ENCODE peak calls at places on chromosomes 6 and 20, in four cellular contexts. A is stomach, E is H1, C is breast epithelium. Q is an unnamed sample.

GRCh38 chr6:146389740-146390139 is 153.9 kb upstream of the RAB32 start:
- DNase-seq in A (no peak), E (no peak), C (no peak), Q (no peak)

GRCh38 chr6:107793193-107793592 is 30.9 kb downstream of the SCML4 start:
- DNase-seq in A (no peak), E (no peak), C (no peak), Q (no peak)

GRCh38 chr6:140253096-140253495 is 878.6 kb upstream of the CITED2 start:
- DNase-seq in A (no peak), E (no peak), C (no peak), Q (no peak)

GRCh38 chr6:40585661-40586269 is 1.4 kb downstream of the LRFN2 start:
- DNase-seq in A (no peak), E (no peak), C (no peak), Q (no peak)

GRCh38 chr6:4358414-4359107 is 223.2 kb upstream of the ECI2 start:
- DNase-seq in A (peak; percentile 85), E (peak; percentile 53), C (peak; percentile 96), Q (peak; percentile 93)

GRCh38 chr6:10837009-10837691 is 1.2 kb downstream of the MAK start:
- DNase-seq in A (peak; percentile 33), E (no peak), C (no peak), Q (no peak)

GRCh38 chr6:167720456-167721285 is 106.0 kb upstream of the AFDN start:
- DNase-seq in A (no peak), E (no peak), C (no peak), Q (no peak)

GRCh38 chr6:46320505-46320904 is 149.7 kb upstream of the ENPP5 start:
- DNase-seq in A (no peak), E (no peak), C (no peak), Q (no peak)

GRCh38 chr6:44849829-44850228 is 462.3 kb downstream of the CDC5L start:
- DNase-seq in A (no peak), E (no peak), C (no peak), Q (no peak)

GRCh38 chr20:43983359-43983758 is 68.7 kb downstream of the TOX2 start:
- DNase-seq in A (no peak), E (no peak), C (no peak), Q (no peak)

GRCh38 chr20:60327971-60328660 is 369.9 kb downstream of the CDH26 start:
- DNase-seq in A (no peak), E (no peak), C (no peak), Q (no peak)

GRCh38 chr6:118867181-118867580 is 26.8 kb upstream of the ASF1A start:
- DNase-seq in A (no peak), E (no peak), C (no peak), Q (no peak)

GRCh38 chr6:105178110-105178509 is 1.7 kb downstream of the POPDC3 start:
- DNase-seq in A (no peak), E (no peak), C (no peak), Q (no peak)

GRCh38 chr6:134447883-134448387 is 130.0 kb upstream of the SGK1 start:
- DNase-seq in A (no peak), E (no peak), C (no peak), Q (no peak)

GRCh38 chr20:63930971-63931553 is 25.2 kb downstream of the UCKL1 start:
- DNase-seq in A (peak; percentile 95), E (no peak), C (no peak), Q (no peak)

GRCh38 chr20:24720957-24721356 is 228.1 kb upstream of the CST7 start:
- DNase-seq in A (no peak), E (no peak), C (no peak), Q (no peak)

GRCh38 chr6:12593720-12594540 is 122.6 kb upstream of the PHACTR1 start:
- DNase-seq in A (no peak), E (no peak), C (no peak), Q (no peak)

GRCh38 chr6:8177721-8178120 is 75.4 kb upstream of the EEF1E1 start:
- DNase-seq in A (no peak), E (no peak), C (no peak), Q (no peak)

GRCh38 chr20:17859002-17859615 is 109.5 kb downstream of the SNX5 start:
- DNase-seq in A (peak; percentile 56), E (no peak), C (no peak), Q (no peak)

GRCh38 chr20:52945862-52946522 is 26.2 kb upstream of the TSHZ2 start:
- DNase-seq in A (no peak), E (no peak), C (no peak), Q (no peak)

GRCh38 chr6:159110013-159110412 is 59.2 kb upstream of the FNDC1 start:
- DNase-seq in A (peak; percentile 31), E (no peak), C (no peak), Q (no peak)

GRCh38 chr20:38242848-38243449 is 17.6 kb downstream of the KIAA1755 start:
- DNase-seq in A (no peak), E (no peak), C (no peak), Q (no peak)

GRCh38 chr6:17096657-17097056 is 5.2 kb upstream of the STMND1 start:
- DNase-seq in A (no peak), E (no peak), C (no peak), Q (no peak)

GRCh38 chr6:148776321-148776966 is 29.6 kb downstream of the UST start:
- DNase-seq in A (no peak), E (no peak), C (no peak), Q (no peak)

GRCh38 chr6:136608991-136609390 is 58.8 kb upstream of the MAP7 start:
- DNase-seq in A (no peak), E (no peak), C (no peak), Q (no peak)

GRCh38 chr20:20864346-20865096 is 152.1 kb upstream of the RALGAPA2 start:
- DNase-seq in A (no peak), E (no peak), C (no peak), Q (no peak)

GRCh38 chr20:13855613-13856012 is 70.8 kb downstream of the NDUFAF5 start:
- DNase-seq in A (no peak), E (no peak), C (no peak), Q (no peak)

GRCh38 chr6:137488736-137489409 is 5.3 kb downstream of the OLIG3 start:
- DNase-seq in A (no peak), E (no peak), C (no peak), Q (peak; percentile 63)

GRCh38 chr20:13458860-13459451 is 179.8 kb downstream of the TASP1 start:
- DNase-seq in A (no peak), E (no peak), C (no peak), Q (no peak)

GRCh38 chr6:148445620-148446019 is 103.0 kb downstream of the SASH1 start:
- DNase-seq in A (no peak), E (no peak), C (no peak), Q (no peak)

GRCh38 chr6:96816182-96816888 is 20.9 kb downstream of the GPR63 start:
- DNase-seq in A (no peak), E (no peak), C (no peak), Q (no peak)

GRCh38 chr20:13821876-13822275 is 37.0 kb downstream of the NDUFAF5 start:
- DNase-seq in A (no peak), E (no peak), C (no peak), Q (no peak)

GRCh38 chr6:17725083-17725482 is 18.4 kb upstream of the NUP153 start:
- DNase-seq in A (no peak), E (peak; percentile 69), C (no peak), Q (peak; percentile 71)

GRCh38 chr6:128572286-128572685 is 51.9 kb upstream of the PTPRK start:
- DNase-seq in A (no peak), E (no peak), C (no peak), Q (no peak)

GRCh38 chr6:150255840-150256239 is 113.0 kb upstream of the IYD start:
- DNase-seq in A (no peak), E (no peak), C (no peak), Q (no peak)

GRCh38 chr6:158418501-158418900 is 106.2 kb downstream of the TULP4 start:
- DNase-seq in A (no peak), E (no peak), C (no peak), Q (no peak)

GRCh38 chr6:29834564-29835436 is 7.2 kb downstream of the HLA-G start:
- DNase-seq in A (peak; percentile 38), E (no peak), C (no peak), Q (no peak)

GRCh38 chr20:51410586-51411325 is 131.8 kb downstream of the NFATC2 start:
- DNase-seq in A (no peak), E (no peak), C (no peak), Q (no peak)

GRCh38 chr6:3383525-3383924 is 73.3 kb downstream of the SLC22A23 start:
- DNase-seq in A (peak; percentile 63), E (no peak), C (no peak), Q (no peak)

GRCh38 chr6:163585932-163586437 is 171.5 kb downstream of the QKI start:
- DNase-seq in A (no peak), E (no peak), C (no peak), Q (peak; percentile 78)
- TF ChIP-seq POLR2AphosphoS5 in A (no peak), E (no peak), C (no peak), Q (no peak)

GRCh38 chr20:45368221-45368980 is 5.4 kb downstream of the SYS1 start:
- DNase-seq in A (no peak), E (no peak), C (no peak), Q (no peak)
- H3K27ac ChIP-seq in A (peak overlapping the region; percentile 45), E (no peak overlapping the region), C (no peak overlapping the region), Q (no peak overlapping the region)

DNA sequence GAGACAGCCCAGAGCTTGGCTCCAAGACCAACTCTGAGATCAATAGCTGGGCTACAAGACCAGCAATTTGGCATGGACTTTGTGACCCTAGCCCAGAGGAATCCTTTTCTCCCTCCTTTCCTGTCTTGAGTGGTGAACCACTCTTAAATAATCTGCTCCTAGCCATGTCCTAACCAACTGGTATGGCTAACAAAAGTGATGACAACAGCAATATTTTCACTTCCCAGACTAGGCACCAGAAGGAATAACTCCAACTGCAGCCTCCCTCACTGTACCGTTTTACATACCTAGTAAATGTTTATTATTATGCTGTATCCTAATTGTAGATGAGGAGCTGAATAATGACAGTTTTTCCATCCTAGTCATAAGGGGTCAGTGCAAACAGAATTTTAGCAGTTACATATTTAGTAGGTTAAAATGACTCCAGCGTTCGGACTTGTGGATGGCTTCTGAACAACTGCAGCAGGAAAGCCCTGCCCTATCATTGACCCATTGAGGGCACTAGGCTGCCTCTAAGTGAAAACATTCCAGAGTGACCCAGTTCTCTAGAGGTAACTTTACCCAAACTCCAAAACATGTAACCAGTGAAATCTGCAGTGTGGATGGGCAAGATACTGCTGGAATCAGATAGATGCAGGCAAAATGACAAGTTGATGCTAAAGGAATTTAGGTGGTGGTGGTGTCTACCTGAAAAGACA is 77.1 kb downstream of the SH3BGRL2 start:
- DNase-seq in A (no peak), E (no peak), C (no peak), Q (no peak)
- TF ChIP-seq POLR2A in A (no peak), E (no peak), C (no peak), Q (no peak)

DNA sequence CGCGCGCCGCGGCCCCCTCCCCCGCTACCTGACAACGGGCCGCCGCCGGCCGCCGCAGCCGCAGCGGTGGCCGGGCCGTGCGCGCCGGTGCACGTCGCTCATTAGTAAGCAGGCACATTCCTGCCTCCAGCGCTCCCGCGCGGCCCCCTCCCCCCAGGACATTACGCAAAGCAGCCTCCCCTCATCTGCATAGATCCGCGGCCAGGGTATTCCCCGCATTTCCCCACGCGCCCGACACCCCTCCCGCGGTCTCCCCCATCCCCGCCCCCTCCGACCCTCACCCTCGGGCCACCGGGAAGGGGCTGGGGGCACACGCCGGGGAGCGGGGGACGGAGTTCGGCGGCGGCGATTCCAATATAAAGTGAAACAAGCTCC is at the start of gene HIVEP2:
- DNase-seq in A (peak; percentile 88), E (no peak), C (peak; percentile 85), Q (peak; percentile 96)
- TF ChIP-seq POLR2AphosphoS5 in A (peak; percentile 62), E (peak; percentile 32), C (peak; percentile 48), Q (peak; percentile 17)